ENCODE peak calls at places on chromosomes 4 and X, in nine cellular contexts. P, S, G, Q, B, N, I, Y and H are unnamed samples.

GRCh38 chrX:120260369-120260768 is 9.8 kb downstream of the ZBTB33 start:
- DNase-seq in P (no peak), S (no peak), G (peak), Q (no peak), B (no peak), N (no peak), I (no peak), Y (no peak), H (no peak)

GRCh38 chr4:60223098-60223497 is 977.0 kb upstream of the ADGRL3 start:
- DNase-seq in P (no peak), S (no peak), G (no peak), Q (no peak), B (no peak), N (no peak), I (no peak), Y (peak), H (no peak)

GRCh38 chr4:167020410-167020809 is 213.9 kb downstream of the SPOCK3 start:
- DNase-seq in P (no peak), S (no peak), G (no peak), Q (no peak), B (no peak), N (no peak), I (no peak), Y (peak), H (no peak)

GRCh38 chr4:15744016-15744415 is 34.1 kb upstream of the CD38 start:
- DNase-seq in P (no peak), S (no peak), G (no peak), Q (no peak), B (no peak), N (peak), I (no peak), Y (no peak), H (no peak)

GRCh38 chr4:86156526-86156925 is 203.3 kb downstream of the MAPK10 start:
- DNase-seq in P (no peak), S (no peak), G (no peak), Q (no peak), B (no peak), N (no peak), I (no peak), Y (no peak), H (no peak)

GRCh38 chr4:129929052-129929451 is 833.1 kb downstream of the C4orf33 start:
- DNase-seq in P (no peak), S (no peak), G (no peak), Q (no peak), B (no peak), N (no peak), I (no peak), Y (no peak), H (no peak)

GRCh38 chr4:74934016-74934821 is 1.3 kb downstream of the PARM1 start:
- DNase-seq in P (peak), S (peak), G (peak), Q (peak), B (peak), N (peak), I (peak), Y (peak), H (peak)

GRCh38 chr4:15078682-15079642 is 76.7 kb downstream of the CPEB2 start:
- DNase-seq in P (no peak), S (peak), G (no peak), Q (no peak), B (no peak), N (peak), I (no peak), Y (peak), H (no peak)

GRCh38 chr4:48779095-48779997 is 733 bp downstream of the FRYL start:
- DNase-seq in P (peak), S (peak), G (peak), Q (peak), B (peak), N (peak), I (peak), Y (peak), H (peak)

GRCh38 chrX:25025615-25026014 is 9.8 kb upstream of the ARX start:
- DNase-seq in P (no peak), S (no peak), G (no peak), Q (no peak), B (no peak), N (no peak), I (no peak), Y (no peak), H (no peak)

GRCh38 chr4:29970626-29971025 is 749.5 kb upstream of the PCDH7 start:
- DNase-seq in P (no peak), S (no peak), G (no peak), Q (no peak), B (no peak), N (no peak), I (no peak), Y (no peak), H (no peak)

DNA sequence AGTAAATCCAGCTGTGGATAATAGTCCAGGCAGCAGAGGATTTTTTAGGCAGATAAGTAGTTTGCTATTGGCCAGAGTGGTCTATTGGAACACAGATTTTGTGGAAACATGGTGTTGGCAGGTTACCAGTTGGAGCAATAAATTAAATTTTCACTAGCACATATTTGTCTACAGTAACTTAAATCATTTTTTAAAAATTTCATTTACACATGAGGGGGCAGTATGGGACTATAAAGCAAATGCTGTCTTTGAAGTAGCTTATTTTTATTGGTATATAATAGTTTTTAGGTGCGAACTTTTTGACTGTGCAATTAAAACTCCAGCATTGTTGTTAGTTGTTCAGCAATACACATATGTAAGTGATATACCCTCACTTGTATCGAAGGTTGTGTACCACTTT is 289.8 kb downstream of the ARHGAP10 start:
- DNase-seq in P (no peak), S (no peak), G (no peak), Q (no peak), B (no peak), N (no peak), I (no peak), Y (no peak), H (no peak)
- TF ChIP-seq CTCF in P (no peak), S (no peak), G (no peak), Q (peak), B (no peak), N (no peak), I (no peak), Y (no peak), H (no peak)

DNA sequence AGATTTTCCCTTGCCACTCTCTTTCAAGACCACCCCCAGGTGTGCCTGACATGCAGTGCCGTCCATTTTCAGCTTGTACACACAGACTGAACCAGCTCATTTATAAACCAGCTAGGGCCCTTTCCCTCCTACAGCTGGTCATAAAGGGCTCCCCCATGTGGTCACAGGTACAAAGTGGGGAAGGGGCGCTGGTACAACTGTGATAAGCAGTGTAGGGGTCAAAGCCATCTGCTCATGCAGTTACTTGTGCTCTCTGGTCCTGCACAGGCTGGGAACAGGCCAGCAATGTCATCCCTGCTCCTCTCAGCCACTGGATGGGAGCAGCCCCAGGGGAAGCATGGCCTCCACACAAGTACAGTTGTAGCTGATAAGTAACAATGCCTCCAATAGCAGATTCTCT is 20.6 kb downstream of the GABRQ start:
- DNase-seq in P (no peak), S (no peak), G (no peak), Q (no peak), B (no peak), N (no peak), I (no peak), Y (no peak), H (no peak)
- TF ChIP-seq CTCF in P (no peak), S (peak), G (no peak), Q (no peak), B (no peak), N (no peak), I (no peak), Y (no peak), H (no peak)

GRCh38 chrX:110123331-110123782 is 120.4 kb downstream of the TMEM164 start:
- DNase-seq in P (no peak), S (peak), G (no peak), Q (no peak), B (no peak), N (no peak), I (no peak), Y (peak), H (no peak)

GRCh38 chrX:110131031-110131430 is 128.1 kb downstream of the TMEM164 start:
- DNase-seq in P (no peak), S (no peak), G (no peak), Q (no peak), B (no peak), N (no peak), I (no peak), Y (no peak), H (no peak)

GRCh38 chrX:110120025-110120424 is 117.1 kb downstream of the TMEM164 start:
- DNase-seq in P (no peak), S (no peak), G (no peak), Q (no peak), B (no peak), N (no peak), I (peak), Y (no peak), H (no peak)

GRCh38 chrX:110119480-110119879 is 116.6 kb downstream of the TMEM164 start:
- DNase-seq in P (no peak), S (no peak), G (no peak), Q (no peak), B (no peak), N (no peak), I (no peak), Y (no peak), H (no peak)

DNA sequence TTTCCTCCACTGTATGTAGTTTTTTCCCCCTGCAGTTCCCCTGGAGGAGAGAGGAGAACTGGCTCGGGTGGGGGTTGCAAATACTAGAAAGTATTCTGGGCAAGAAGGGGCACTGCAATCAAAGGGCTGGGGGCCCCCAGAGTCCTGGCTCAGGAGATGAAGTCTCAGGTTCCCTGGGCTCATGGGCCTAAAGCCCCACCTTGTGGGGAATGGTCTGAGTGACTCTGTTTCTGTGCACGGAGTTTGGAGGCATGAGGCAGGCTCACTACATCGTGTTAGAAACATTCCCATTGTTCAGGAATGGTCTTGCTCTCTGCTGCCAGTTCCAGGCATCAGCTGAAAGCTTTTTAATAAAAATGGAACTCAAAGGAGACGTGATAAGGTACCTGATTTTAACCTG is 122.5 kb downstream of the TMEM164 start:
- DNase-seq in P (no peak), S (no peak), G (no peak), Q (no peak), B (no peak), N (peak), I (no peak), Y (peak), H (no peak)
- TF ChIP-seq CTCF in P (peak), S (peak), G (no peak), Q (peak), B (no peak), N (peak), I (no peak), Y (peak), H (no peak)

DNA sequence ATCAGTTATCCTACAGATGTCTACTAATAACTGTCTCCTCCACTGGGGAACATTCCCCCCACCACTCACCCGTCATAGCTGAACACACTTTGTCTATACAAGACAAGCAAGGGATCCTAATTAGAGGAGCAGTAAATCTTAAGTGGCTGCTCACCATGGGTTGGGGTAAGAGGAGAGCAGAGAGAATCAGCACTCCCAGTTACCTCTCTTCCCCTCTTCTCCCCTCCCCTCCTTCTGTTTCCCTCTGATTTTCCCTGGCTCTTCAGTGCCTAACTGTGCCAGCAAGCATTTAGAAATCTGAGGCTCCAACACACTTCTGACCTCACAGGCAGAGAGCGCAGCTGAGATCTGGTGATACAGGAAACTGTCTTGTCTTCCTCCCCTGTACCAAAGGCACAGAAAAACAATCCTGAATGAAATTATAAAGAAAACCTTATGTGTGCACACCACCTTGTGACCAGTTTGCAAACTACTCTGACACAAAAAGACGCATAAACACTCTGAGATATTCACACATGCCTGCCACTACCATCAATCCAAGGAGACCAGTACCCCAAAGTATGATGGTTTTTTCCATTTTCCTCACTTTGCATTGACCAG is 82.5 kb upstream of the SMIM10 start:
- DNase-seq in P (peak), S (peak), G (no peak), Q (no peak), B (no peak), N (peak), I (no peak), Y (peak), H (no peak)
- TF ChIP-seq CTCF in P (no peak), S (peak), G (no peak), Q (no peak), B (no peak), N (peak), I (no peak), Y (peak), H (no peak)

GRCh38 chrX:29044802-29045201 is 457.6 kb downstream of the IL1RAPL1 start:
- DNase-seq in P (no peak), S (no peak), G (no peak), Q (no peak), B (no peak), N (peak), I (no peak), Y (peak), H (no peak)
- TF ChIP-seq CTCF in P (no peak), S (peak), G (no peak), Q (no peak), B (no peak), N (peak), I (no peak), Y (peak), H (no peak)

GRCh38 chr4:151459380-151459779 is 50.4 kb downstream of the FHIP1A start:
- DNase-seq in P (no peak), S (no peak), G (no peak), Q (no peak), B (no peak), N (no peak), I (no peak), Y (no peak), H (no peak)
- TF ChIP-seq CTCF in P (no peak), S (no peak), G (no peak), Q (no peak), B (no peak), N (no peak), I (no peak), Y (no peak), H (no peak)

DNA sequence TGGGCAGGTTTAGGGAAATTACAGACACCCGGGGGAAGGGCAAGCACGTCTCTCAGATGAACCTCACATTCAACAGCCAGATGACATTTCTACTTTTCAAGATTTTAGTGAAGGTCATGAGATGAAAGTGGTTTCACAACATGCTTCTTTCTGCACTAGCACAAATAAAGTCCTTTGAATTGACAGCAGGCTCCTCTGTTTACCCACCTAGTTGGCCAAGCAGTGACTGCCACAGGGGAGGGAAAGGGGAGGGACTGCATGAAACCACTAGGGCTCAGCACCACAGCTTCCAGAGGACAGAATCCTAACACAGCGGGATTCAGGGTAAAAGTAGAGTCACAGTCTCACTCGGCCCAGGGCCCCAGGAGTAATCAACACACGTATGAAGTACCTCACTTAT is 6.2 kb downstream of the RAB40A start:
- DNase-seq in P (no peak), S (no peak), G (no peak), Q (no peak), B (no peak), N (no peak), I (no peak), Y (peak), H (no peak)
- TF ChIP-seq CTCF in P (no peak), S (no peak), G (no peak), Q (no peak), B (no peak), N (no peak), I (no peak), Y (no peak), H (no peak)

DNA sequence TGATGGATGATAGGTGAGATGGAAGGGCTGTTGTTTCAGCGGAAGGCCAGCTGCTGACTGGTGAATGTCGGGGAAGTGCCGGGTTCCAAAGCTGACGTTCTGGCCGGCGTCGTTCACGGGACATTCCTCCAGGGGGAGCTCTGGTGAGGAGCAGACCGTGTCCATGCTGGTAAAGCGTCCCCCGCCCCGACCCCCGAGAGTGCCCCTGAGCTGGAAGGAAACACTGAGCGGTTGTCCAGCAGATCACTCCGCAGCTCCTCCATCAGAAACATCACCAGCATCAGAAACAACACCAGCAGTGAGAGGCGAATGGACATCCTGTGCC is 18.6 kb upstream of the ADRA2C start:
- DNase-seq in P (no peak), S (no peak), G (no peak), Q (no peak), B (no peak), N (no peak), I (no peak), Y (peak), H (no peak)
- TF ChIP-seq CTCF in P (peak), S (peak), G (no peak), Q (peak), B (no peak), N (peak), I (peak), Y (peak), H (no peak)

GRCh38 chr4:94333864-94334263 is 8.8 kb downstream of the HPGDS start:
- DNase-seq in P (no peak), S (no peak), G (no peak), Q (no peak), B (no peak), N (no peak), I (no peak), Y (no peak), H (no peak)

GRCh38 chr4:94334962-94335361 is 7.7 kb downstream of the HPGDS start:
- DNase-seq in P (no peak), S (no peak), G (no peak), Q (no peak), B (no peak), N (no peak), I (no peak), Y (no peak), H (no peak)

GRCh38 chr4:94334519-94334918 is 8.1 kb downstream of the HPGDS start:
- DNase-seq in P (no peak), S (no peak), G (no peak), Q (no peak), B (no peak), N (no peak), I (no peak), Y (no peak), H (no peak)

GRCh38 chr4:94329933-94330332 is 12.7 kb downstream of the HPGDS start:
- DNase-seq in P (no peak), S (no peak), G (no peak), Q (no peak), B (no peak), N (no peak), I (no peak), Y (no peak), H (no peak)

GRCh38 chr4:94332983-94333590 is 9.5 kb downstream of the HPGDS start:
- DNase-seq in P (no peak), S (peak), G (no peak), Q (no peak), B (no peak), N (no peak), I (no peak), Y (peak), H (no peak)
- TF ChIP-seq CTCF in P (no peak), S (peak), G (no peak), Q (peak), B (no peak), N (peak), I (no peak), Y (peak), H (no peak)